ENCODE peak calls at places on chromosomes 16 and 17, in nine cellular contexts. W is HCT116, T is GM12891, C is erythroblast, D is tibial nerve, L is breast epithelium, Z is lower leg skin, F is A549, V is gastrocnemius medialis. N is an unnamed sample.

GRCh38 chr16:14148569-14148968 is 77.5 kb downstream of the MRTFB start:
- DNase-seq in W (no peak), T (no peak), C (no peak), D (no peak), L (no peak), Z (no peak), F (no peak), V (peak; percentile 32), N (peak; percentile 5)

GRCh38 chr17:78724544-78724943 is 57.5 kb downstream of the CYTH1 start:
- DNase-seq in W (no peak), T (no peak), C (no peak), D (no peak), L (no peak), Z (peak; percentile 87), F (no peak), V (peak; percentile 62), N (no peak)

GRCh38 chr16:77376358-77376757 is 58.5 kb downstream of the ADAMTS18 start:
- DNase-seq in W (no peak), T (peak; percentile 11), C (peak; percentile 20), D (no peak), L (no peak), Z (no peak), F (no peak), V (no peak), N (no peak)

GRCh38 chr17:75654176-75654575 is 12.8 kb downstream of the RECQL5 start:
- DNase-seq in W (no peak), T (no peak), C (no peak), D (no peak), L (no peak), Z (no peak), F (no peak), V (no peak), N (no peak)

GRCh38 chr16:88026964-88027938 is 76.0 kb downstream of the BANP start:
- DNase-seq in W (no peak), T (no peak), C (no peak), D (no peak), L (no peak), Z (no peak), F (no peak), V (no peak), N (no peak)

GRCh38 chr17:3973498-3974137 is 9.4 kb upstream of the ATP2A3 start:
- DNase-seq in W (no peak), T (no peak), C (no peak), D (no peak), L (no peak), Z (no peak), F (no peak), V (no peak), N (no peak)

GRCh38 chr16:22284637-22285515 is 12.3 kb upstream of the POLR3E start:
- DNase-seq in W (no peak), T (no peak), C (no peak), D (no peak), L (no peak), Z (no peak), F (no peak), V (no peak), N (peak; percentile 58)

GRCh38 chr17:1201132-1201702 is 21.4 kb upstream of the ABR start:
- DNase-seq in W (no peak), T (no peak), C (no peak), D (no peak), L (no peak), Z (no peak), F (no peak), V (no peak), N (no peak)

GRCh38 chr16:86775401-86775985 is 197.1 kb downstream of the FOXL1 start:
- DNase-seq in W (no peak), T (no peak), C (no peak), D (no peak), L (no peak), Z (peak; percentile 76), F (no peak), V (no peak), N (peak; percentile 34)

GRCh38 chr17:60381958-60382357 is 10.0 kb downstream of the USP32 start:
- DNase-seq in W (no peak), T (no peak), C (peak; percentile 75), D (no peak), L (no peak), Z (no peak), F (no peak), V (no peak), N (no peak)

GRCh38 chr16:9256196-9256595 is 164.8 kb downstream of the HAPSTR1 start:
- DNase-seq in W (peak; percentile 36), T (peak; percentile 39), C (peak; percentile 36), D (no peak), L (no peak), Z (no peak), F (peak; percentile 31), V (no peak), N (no peak)

GRCh38 chr16:50273888-50274770 is 7.8 kb downstream of the ADCY7 start:
- DNase-seq in W (no peak), T (peak; percentile 88), C (peak; percentile 72), D (no peak), L (no peak), Z (no peak), F (no peak), V (peak; percentile 14), N (no peak)

GRCh38 chr17:75511610-75512575 is 3.4 kb downstream of the CASKIN2 start:
- DNase-seq in W (no peak), T (no peak), C (peak; percentile 46), D (no peak), L (no peak), Z (no peak), F (no peak), V (no peak), N (no peak)

GRCh38 chr17:61487161-61487654 is 35.0 kb downstream of the TBX4 start:
- DNase-seq in W (no peak), T (no peak), C (no peak), D (no peak), L (no peak), Z (peak; percentile 81), F (no peak), V (no peak), N (no peak)

GRCh38 chr17:38667099-38667786 is 7.5 kb downstream of the EPOP start:
- DNase-seq in W (peak; percentile 57), T (peak; percentile 70), C (peak; percentile 65), D (peak; percentile 63), L (peak; percentile 45), Z (peak; percentile 89), F (peak; percentile 89), V (peak; percentile 37), N (peak; percentile 70)

GRCh38 chr16:85843471-85844168 is 44.1 kb downstream of the COX4I1 start:
- DNase-seq in W (no peak), T (no peak), C (no peak), D (no peak), L (no peak), Z (no peak), F (no peak), V (no peak), N (no peak)

GRCh38 chr17:2232244-2232638 is 71.3 kb downstream of the SMG6 start:
- DNase-seq in W (no peak), T (no peak), C (no peak), D (no peak), L (no peak), Z (no peak), F (no peak), V (no peak), N (peak; percentile 96)

DNA sequence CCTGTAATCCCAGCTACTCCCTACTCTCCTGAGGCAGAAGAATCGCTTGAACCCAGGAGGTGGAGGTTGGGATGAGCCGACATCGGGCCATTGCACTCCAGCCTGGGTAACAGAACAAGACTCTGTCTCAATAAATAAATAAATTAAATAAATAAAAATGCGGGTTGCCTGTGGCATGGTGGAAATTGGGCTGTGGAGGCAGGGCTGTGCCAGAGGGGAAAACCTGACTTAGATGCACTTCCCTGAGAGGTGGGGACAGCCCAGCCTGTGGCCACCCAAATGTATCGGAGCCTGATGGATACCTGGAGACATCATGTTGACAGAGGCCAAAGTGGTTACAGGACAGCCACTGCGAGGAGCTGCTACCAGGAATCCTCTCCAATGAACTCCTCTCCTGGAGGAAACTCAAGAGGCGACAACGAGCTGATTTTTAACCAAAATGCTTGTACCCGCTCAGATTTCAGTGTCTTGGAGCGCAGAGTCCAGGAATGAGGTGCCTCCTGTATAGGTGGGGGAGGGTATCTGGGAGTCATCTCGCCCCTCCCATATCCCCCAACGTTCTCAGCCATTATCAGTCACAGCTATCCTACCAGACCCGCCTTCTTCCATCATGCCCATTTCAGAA is 32.3 kb downstream of the DDX19A start:
- DNase-seq in W (no peak), T (no peak), C (no peak), D (no peak), L (no peak), Z (no peak), F (no peak), V (no peak), N (no peak)
- TF ChIP-seq POLR2A in W (peak; percentile 34), T (no peak), C (no peak), D (no peak), L (no peak), Z (no peak), F (no peak), V (no peak), N (no peak)

GRCh38 chr16:4734063-4734729 is at the start of the genes ANKS3 and DNAAF8:
- DNase-seq in W (peak; percentile 92), T (peak; percentile 83), C (peak; percentile 94), D (peak; percentile 93), L (peak; percentile 96), Z (peak; percentile 98), F (peak; percentile 99), V (peak; percentile 97), N (peak; percentile 97)
- TF ChIP-seq POLR2A in W (peak; percentile 57), T (peak; percentile 23), C (peak; percentile 45), D (peak; percentile 33), L (no peak), Z (no peak), F (peak; percentile 63), V (peak; percentile 50), N (no peak)

GRCh38 chr16:70715860-70716357 is 30.1 kb upstream of the MTSS2 start:
- DNase-seq in W (no peak), T (no peak), C (no peak), D (no peak), L (peak; percentile 55), Z (no peak), F (no peak), V (no peak), N (peak; percentile 62)

GRCh38 chr16:70717065-70717464 is 31.2 kb upstream of the MTSS2 start:
- DNase-seq in W (no peak), T (no peak), C (no peak), D (no peak), L (no peak), Z (no peak), F (no peak), V (no peak), N (no peak)

GRCh38 chr16:70714526-70715112 is 28.8 kb upstream of the MTSS2 start:
- DNase-seq in W (no peak), T (no peak), C (no peak), D (no peak), L (no peak), Z (no peak), F (no peak), V (peak; percentile 49), N (no peak)

GRCh38 chr16:70713781-70714180 is 27.9 kb upstream of the MTSS2 start:
- DNase-seq in W (no peak), T (no peak), C (no peak), D (no peak), L (no peak), Z (no peak), F (no peak), V (no peak), N (no peak)

GRCh38 chr16:70715113-70715711 is 29.4 kb upstream of the MTSS2 start:
- DNase-seq in W (no peak), T (no peak), C (no peak), D (no peak), L (peak; percentile 91), Z (peak; percentile 94), F (peak; percentile 93), V (peak; percentile 99), N (peak; percentile 98)
- TF ChIP-seq POLR2A in W (no peak), T (no peak), C (no peak), D (no peak), L (no peak), Z (no peak), F (no peak), V (peak; percentile 65), N (peak; percentile 71)

GRCh38 chr17:27384261-27384701 is 72.0 kb upstream of the KSR1 start:
- DNase-seq in W (no peak), T (no peak), C (no peak), D (no peak), L (peak; percentile 82), Z (peak; percentile 76), F (peak; percentile 44), V (peak; percentile 76), N (peak; percentile 96)
- TF ChIP-seq POLR2A in W (no peak), T (no peak), C (no peak), D (no peak), L (no peak), Z (no peak), F (no peak), V (no peak), N (no peak)